ENCODE peak calls at places on chromosomes 11 and 22, in four cellular contexts. Q is activated CD8-positive, alpha-beta T cell treated with anti-CD3 and anti-CD28 coated beads for 36 hours; O is fibroblast of mammary gland; I is Peyer's patch. E is an unnamed sample.

GRCh38 chr11:72962084-72962483 is 147.9 kb downstream of the ATG16L2 start:
- DNase-seq in O (peak; percentile 67), I (no peak), Q (peak; percentile 13), E (no peak)

GRCh38 chr22:30045901-30046715 is 34.2 kb upstream of the HORMAD2 start:
- DNase-seq in Q (no peak), I (no peak), O (no peak), E (no peak)

GRCh38 chr11:45331839-45332485 is 45.8 kb upstream of the SYT13 start:
- DNase-seq in Q (no peak), I (no peak), O (peak; percentile 17), E (no peak)

GRCh38 chr11:70650075-70650909 is 252.0 kb downstream of the CTTN start:
- DNase-seq in I (peak; percentile 18), Q (peak; percentile 65), O (peak; percentile 60), E (peak; percentile 81)

GRCh38 chr22:45731798-45732495 is 60.3 kb downstream of the ATXN10 start:
- DNase-seq in O (peak; percentile 55), Q (no peak), I (no peak), E (no peak)

GRCh38 chr11:64857485-64857884 is 13.0 kb upstream of the CDC42BPG start:
- DNase-seq in Q (no peak), O (no peak), I (no peak), E (no peak)

GRCh38 chr11:91220476-91221202 is 997.8 kb upstream of the CHORDC1 start:
- DNase-seq in O (peak; percentile 9), Q (no peak), I (no peak), E (no peak)

GRCh38 chr11:94838027-94838610 is 70.0 kb downstream of the AMOTL1 start:
- DNase-seq in O (no peak), Q (no peak), I (no peak), E (no peak)

GRCh38 chr11:88345408-88345807 is 7.9 kb upstream of the CTSC start:
- DNase-seq in I (no peak), O (peak; percentile 46), Q (peak; percentile 40), E (no peak)

GRCh38 chr11:5967708-5968107 is 586 bp downstream of the OR56A5 start:
- DNase-seq in O (no peak), Q (no peak), I (no peak), E (no peak)

GRCh38 chr11:64862914-64863313 is 15.5 kb downstream of the EHD1 start:
- DNase-seq in I (no peak), Q (no peak), O (no peak), E (no peak)

GRCh38 chr11:96256604-96257003 is 86.4 kb downstream of the MAML2 start:
- DNase-seq in O (no peak), Q (no peak), I (no peak), E (no peak)

GRCh38 chr11:102497061-102497460 is 33.5 kb downstream of the MMP7 start:
- DNase-seq in Q (no peak), I (no peak), O (peak; percentile 44), E (no peak)

DNA sequence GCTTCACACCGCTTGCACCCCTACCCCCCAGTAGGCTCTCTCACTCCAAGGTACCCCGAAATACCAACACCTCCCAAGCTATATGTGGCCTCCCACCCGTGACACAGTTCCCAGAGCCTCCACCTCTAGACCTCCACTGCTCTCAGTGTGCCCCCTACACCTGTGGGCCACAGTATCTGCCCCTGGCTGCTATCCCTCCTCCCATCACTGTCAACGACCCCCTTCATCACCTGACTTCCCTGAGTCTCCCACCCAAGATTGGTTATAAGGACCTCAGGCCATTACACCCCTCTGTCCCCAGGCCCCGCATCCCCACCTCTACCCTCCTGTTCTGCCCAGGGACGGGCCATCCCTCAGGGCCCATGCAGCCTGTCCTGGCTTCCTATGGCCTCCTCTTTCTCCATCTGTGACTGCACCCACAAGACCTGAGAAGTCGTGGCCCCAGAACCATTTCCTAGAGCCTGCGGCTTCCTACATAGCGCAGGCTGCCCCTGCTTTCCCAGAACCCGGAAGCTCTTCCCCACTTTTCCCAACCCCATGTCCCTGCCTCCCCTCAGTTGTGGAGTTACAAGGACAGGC is 734 bp downstream of the ACR start:
- DNase-seq in Q (no peak), O (no peak), I (no peak), E (no peak)
- TF ChIP-seq CTCF in Q (no peak), O (no peak), I (no peak), E (no peak)

GRCh38 chr11:17734418-17734911 is at the start of gene KCNC1:
- DNase-seq in Q (no peak), O (peak; percentile 15), I (no peak), E (peak; percentile 67)
- TF ChIP-seq CTCF in Q (no peak), O (no peak), I (no peak), E (no peak)

DNA sequence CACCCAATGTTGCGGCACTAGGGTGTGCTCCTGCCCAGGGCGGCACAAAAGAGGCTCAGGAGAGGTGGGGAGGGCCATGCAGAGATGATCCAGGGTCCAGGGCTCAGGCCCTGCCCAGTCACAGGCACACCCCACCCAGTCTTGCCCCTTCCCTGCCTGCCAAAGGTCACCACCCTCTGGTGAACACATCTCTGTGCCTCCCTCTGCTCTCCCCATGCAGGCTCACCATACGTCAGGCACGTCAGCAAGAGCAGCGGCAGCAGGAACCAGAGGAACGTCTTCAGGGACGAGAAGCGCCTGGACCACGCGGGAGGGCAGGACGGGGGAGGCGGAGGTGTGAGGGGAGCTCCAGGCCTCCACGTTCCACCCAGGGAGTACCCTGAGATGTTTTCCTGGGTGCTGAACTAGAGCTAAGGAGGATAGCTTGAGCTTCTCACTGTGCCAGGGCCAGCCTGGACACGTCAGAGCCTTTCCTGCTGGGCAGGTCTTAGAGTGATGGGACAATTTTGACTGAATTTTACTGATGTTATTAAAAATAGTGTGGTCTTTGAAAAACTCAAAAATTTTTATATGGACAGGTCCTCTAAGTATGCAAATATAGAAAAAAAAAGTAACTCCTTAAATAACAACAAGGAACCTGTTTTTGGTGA is 7.2 kb downstream of the SUN2 start:
- DNase-seq in I (no peak), O (no peak), Q (no peak), E (no peak)
- TF ChIP-seq CTCF in I (no peak), O (no peak), Q (no peak), E (no peak)

DNA sequence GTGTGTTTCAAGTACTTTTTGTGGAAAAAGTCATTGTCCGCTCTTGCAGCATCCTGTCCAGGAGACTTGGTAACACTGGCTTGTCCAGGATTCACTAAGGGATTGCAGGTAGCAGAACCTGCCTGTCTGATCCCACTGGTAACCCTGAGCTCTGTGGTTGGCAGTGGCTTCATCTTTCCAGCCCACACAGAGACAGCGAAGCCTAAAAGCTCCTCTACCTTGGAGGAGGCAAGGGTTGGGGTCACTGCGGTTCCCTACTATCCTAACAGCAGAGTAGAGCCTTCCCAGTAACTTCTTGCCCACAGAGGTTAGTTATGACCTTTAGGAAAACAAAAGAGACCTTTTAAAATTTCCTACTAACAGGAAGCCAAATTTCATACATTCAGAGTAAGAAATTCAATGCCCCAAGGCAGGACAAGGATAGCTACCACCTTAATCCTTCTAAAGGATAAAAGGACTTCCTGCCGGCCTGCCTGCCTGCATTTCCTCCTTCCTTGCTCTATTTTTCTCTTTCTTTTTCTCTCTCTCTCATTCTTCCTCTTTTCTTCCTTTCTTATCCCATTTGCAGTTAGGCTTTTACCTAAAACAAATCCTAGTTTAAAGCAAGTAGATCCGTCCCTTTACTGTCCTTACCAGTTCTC is 8.4 kb upstream of the RCN1 start:
- DNase-seq in I (no peak), O (no peak), Q (no peak), E (no peak)
- TF ChIP-seq CTCF in I (no peak), O (no peak), Q (no peak), E (no peak)

DNA sequence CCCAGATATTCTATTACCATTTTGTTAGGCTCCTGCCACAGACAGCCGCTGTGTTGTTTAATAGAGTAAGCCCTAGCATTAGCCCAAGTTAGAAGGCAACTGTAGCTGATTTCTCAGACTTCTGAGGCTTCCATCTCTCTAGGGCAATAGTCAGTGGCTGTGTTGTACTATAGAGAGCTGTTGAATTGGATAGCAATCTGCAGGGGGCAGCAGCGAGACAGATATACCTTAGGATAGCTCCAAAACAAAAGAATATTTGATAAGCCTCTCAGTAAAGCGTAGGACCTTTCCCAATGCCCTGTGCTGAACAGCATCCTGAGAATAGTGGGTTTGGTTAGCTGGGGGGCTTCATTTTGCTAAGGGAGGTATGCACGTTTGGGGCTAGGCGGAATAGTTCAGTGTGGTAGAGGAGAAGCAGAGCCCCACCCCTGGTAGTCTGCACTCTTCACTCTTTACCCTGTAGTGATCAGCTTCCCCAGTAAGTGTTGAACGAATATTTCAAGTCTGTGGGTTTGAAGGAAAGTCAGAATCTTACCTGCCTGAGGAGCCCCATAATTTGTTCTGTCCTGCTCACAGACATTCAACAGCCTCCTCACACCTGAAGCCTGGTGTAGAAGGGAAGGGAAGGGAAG is 515.1 kb downstream of the INSC start:
- DNase-seq in Q (peak; percentile 26), I (no peak), O (no peak), E (no peak)
- TF ChIP-seq CTCF in Q (no peak), I (peak; percentile 40), O (no peak), E (peak; percentile 36)